ENCODE peak calls at places on chromosome 14, in ten cellular contexts. X is H9; S is CD4-positive, alpha-beta T cell; Q is stomach; B is ovary; G is lower lobe of right lung; W is A549; T is left lung; M is adipocyte; I is right atrium auricular region. V is an unnamed sample. For H3K9me3, the result is how much of the 10 kb centered on the place peaks cover.

GRCh38 chr14:33959692-33960151 is 8.8 kb upstream of the EGLN3 start:
- DNase-seq in G (no peak), I (no peak), B (no peak), X (peak), M (no peak), S (no peak), Q (no peak), W (no peak), T (no peak), V (no peak)

GRCh38 chr14:50452979-50453705 is 56.5 kb upstream of the CDKL1 start:
- DNase-seq in B (no peak), T (no peak), I (no peak), M (peak), X (no peak), G (no peak), Q (no peak), W (no peak), S (no peak), V (no peak)

GRCh38 chr14:49586673-49587460 is 687 bp upstream of the RPS29 start:
- DNase-seq in B (peak), W (peak), S (peak), M (peak), I (no peak), T (no peak), G (no peak), X (no peak), Q (no peak), V (peak)

GRCh38 chr14:55717621-55718020 is 137.6 kb downstream of the KTN1 start:
- DNase-seq in I (no peak), S (no peak), M (no peak), G (no peak), B (no peak), W (no peak), X (no peak), Q (no peak), T (no peak), V (no peak)

GRCh38 chr14:45251912-45252311 is 1.1 kb downstream of the MIS18BP1 start:
- DNase-seq in W (no peak), X (no peak), I (no peak), S (no peak), Q (no peak), M (peak), G (no peak), B (no peak), T (no peak), V (no peak)

GRCh38 chr14:74941676-74942097 is 13.7 kb downstream of the PGF start:
- DNase-seq in Q (no peak), B (no peak), I (peak), T (peak), S (peak), G (peak), W (no peak), X (no peak), M (peak), V (no peak)

GRCh38 chr14:95562892-95563685 is 28.2 kb downstream of the GLRX5 start:
- DNase-seq in G (peak), T (peak), X (no peak), S (no peak), M (peak), B (peak), I (no peak), Q (peak), W (no peak), V (no peak)

GRCh38 chr14:60720391-60720790 is 3.8 kb downstream of the SIX4 start:
- DNase-seq in T (no peak), W (no peak), S (no peak), Q (no peak), M (no peak), I (no peak), X (no peak), G (no peak), B (no peak), V (no peak)

GRCh38 chr14:104768437-104769323 is 15.7 kb downstream of the SIVA1 start:
- DNase-seq in W (peak), Q (peak), I (peak), T (peak), B (peak), G (peak), X (peak), S (peak), M (peak), V (peak)

GRCh38 chr14:106390401-106390800 is 864.0 kb downstream of the TMEM121 start:
- DNase-seq in W (no peak), Q (no peak), M (no peak), G (no peak), X (no peak), S (no peak), B (no peak), I (no peak), T (no peak), V (no peak)

GRCh38 chr14:106390947-106391346 is 864.6 kb downstream of the TMEM121 start:
- DNase-seq in B (no peak), T (no peak), W (no peak), Q (no peak), I (no peak), X (no peak), G (no peak), M (no peak), S (no peak), V (no peak)

GRCh38 chr14:106396999-106397398 is 870.6 kb downstream of the TMEM121 start:
- DNase-seq in S (no peak), X (no peak), G (no peak), I (no peak), M (no peak), Q (no peak), T (no peak), W (no peak), B (no peak), V (no peak)

GRCh38 chr14:106393742-106394141 is 867.4 kb downstream of the TMEM121 start:
- DNase-seq in B (no peak), M (no peak), Q (no peak), T (no peak), I (no peak), S (no peak), G (no peak), X (no peak), W (no peak), V (no peak)

DNA sequence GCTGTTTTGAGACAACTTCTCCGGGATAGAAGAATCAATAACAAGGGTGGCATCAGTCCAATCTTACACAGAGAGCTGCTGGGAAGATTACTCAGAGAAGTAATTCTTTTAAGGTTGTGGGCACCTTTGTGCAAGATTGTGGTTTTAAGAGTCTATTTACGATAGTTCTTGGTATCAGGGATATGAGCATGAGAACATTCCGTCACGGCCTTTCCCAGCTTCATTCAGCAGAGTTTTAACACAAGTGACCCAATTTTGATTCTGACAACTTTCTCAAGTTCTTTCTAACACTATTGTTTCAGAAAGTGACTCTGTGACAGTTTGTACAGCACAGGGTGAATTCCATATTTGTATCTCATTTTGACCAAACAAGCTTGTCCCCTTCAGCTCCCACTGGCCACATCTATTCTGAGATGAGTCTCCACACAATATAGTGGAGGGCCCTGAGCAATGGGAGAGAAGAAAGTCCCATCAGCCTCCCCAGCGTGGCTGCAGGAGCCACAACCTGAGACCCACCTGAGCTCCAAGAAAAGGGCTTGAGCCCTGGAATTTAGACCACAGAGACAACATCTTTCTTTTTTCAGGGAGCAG is 869.2 kb downstream of the TMEM121 start:
- DNase-seq in W (no peak), I (no peak), M (no peak), B (no peak), T (no peak), S (no peak), X (no peak), G (no peak), Q (no peak), V (no peak)
- H3K9me3 ChIP-seq in W (under half), I (under half), M (under half), B (under half), T (under half), S (under half), X (half or more), G (under half), Q (under half), V (under half)

GRCh38 chr14:31229638-31230229 is 22.1 kb upstream of the HECTD1 start:
- DNase-seq in B (peak), T (peak), X (peak), Q (peak), G (peak), S (no peak), I (peak), M (peak), W (peak), V (no peak)

GRCh38 chr14:31230559-31230958 is 23.0 kb upstream of the HECTD1 start:
- DNase-seq in M (no peak), I (no peak), S (no peak), Q (no peak), G (no peak), T (no peak), X (no peak), B (no peak), W (no peak), V (no peak)

GRCh38 chr14:31228533-31228932 is 20.9 kb upstream of the HECTD1 start:
- DNase-seq in Q (no peak), G (no peak), W (no peak), X (no peak), T (no peak), B (no peak), I (no peak), M (peak), S (no peak), V (no peak)

GRCh38 chr14:31232081-31232480 is 24.5 kb upstream of the HECTD1 start:
- DNase-seq in I (no peak), G (no peak), S (no peak), X (no peak), W (no peak), Q (peak), B (no peak), M (no peak), T (no peak), V (no peak)

GRCh38 chr14:31229009-31229408 is 21.4 kb upstream of the HECTD1 start:
- DNase-seq in M (peak), G (no peak), Q (no peak), I (no peak), W (no peak), X (no peak), B (no peak), T (no peak), S (no peak), V (no peak)
- H3K9me3 ChIP-seq in M (under half), G (under half), Q (under half), I (under half), W (under half), X (under half), B (under half), T (under half), S (under half), V (under half)

DNA sequence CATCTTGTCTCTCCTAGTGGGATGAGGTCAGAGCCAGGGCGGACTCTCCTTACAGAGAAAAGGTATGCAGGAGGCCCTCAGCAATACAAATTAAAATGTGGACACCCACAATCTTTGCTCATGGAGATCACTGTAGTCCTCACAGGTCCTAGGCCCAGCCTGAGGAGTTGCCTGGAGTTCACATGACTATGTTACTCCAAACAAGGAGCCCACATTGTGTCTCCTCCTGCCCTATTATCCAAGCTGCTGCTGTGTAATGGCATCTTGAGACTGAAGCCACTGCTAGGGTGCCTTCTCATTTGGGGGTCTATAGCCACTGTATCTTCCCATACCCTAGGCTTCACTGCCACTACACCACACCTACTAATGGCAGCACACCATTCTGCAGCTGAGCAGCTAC is 11.0 kb downstream of the OR4K1 start:
- DNase-seq in Q (no peak), S (no peak), X (no peak), W (no peak), T (no peak), I (no peak), M (no peak), B (no peak), G (no peak), V (no peak)
- H3K9me3 ChIP-seq in Q (under half), S (under half), X (half or more), W (under half), T (under half), I (under half), M (under half), B (under half), G (under half), V (under half)

GRCh38 chr14:80077262-80077661 is 134.0 kb downstream of the DIO2 start:
- DNase-seq in Q (no peak), W (no peak), I (no peak), S (no peak), M (peak), G (no peak), B (no peak), T (no peak), X (no peak), V (no peak)
- H3K9me3 ChIP-seq in Q (under half), W (under half), I (under half), S (under half), M (under half), G (under half), B (under half), T (under half), X (under half), V (under half)

GRCh38 chr14:99468081-99468480 is 12.6 kb downstream of the SETD3 start:
- DNase-seq in M (no peak), I (no peak), B (no peak), Q (no peak), W (no peak), T (no peak), X (no peak), S (no peak), G (no peak), V (no peak)
- H3K9me3 ChIP-seq in M (under half), I (under half), B (under half), Q (under half), W (under half), T (under half), X (under half), S (under half), G (under half), V (under half)

DNA sequence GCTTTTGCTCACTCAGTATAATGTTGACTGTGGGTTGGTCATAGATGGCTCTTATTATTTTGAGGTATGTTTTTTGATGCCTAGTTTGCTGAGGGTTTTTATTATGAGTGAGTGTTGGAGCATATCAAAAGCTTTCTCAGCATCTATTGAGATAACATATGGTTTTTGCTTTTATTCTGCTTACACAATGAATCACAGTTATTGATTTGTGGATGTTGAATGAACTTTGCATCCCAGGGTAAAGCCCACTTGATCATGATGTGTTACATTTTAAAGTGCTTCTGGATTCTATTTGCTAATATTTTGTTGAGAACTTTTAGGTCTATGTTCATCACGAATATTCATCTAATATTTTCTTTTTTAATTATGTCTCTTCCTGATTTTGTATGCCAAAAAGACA is 1260.3 kb downstream of the TMEM121 start:
- DNase-seq in W (no peak), X (no peak), G (no peak), B (no peak), S (no peak), T (no peak), M (no peak), I (no peak), Q (no peak), V (no peak)
- H3K9me3 ChIP-seq in W (under half), X (half or more), G (under half), B (under half), S (under half), T (under half), M (under half), I (under half), Q (under half), V (under half)

V was measured in T-helper 17 cell.